ENCODE peak calls at places on chromosomes 6 and 20, in five cellular contexts. L is aorta; G is activated CD4-positive, alpha-beta T cell treated with anti-CD3 and anti-CD28 coated beads for 36 hours; P is lung; X is stimulated activated memory B cell treated with anti-CD40 and anti-IgM and Interleukin-4, amounts not matched to agents 10 μg/mL and 1 μg/mL and 100 μg/mL, for 72 hours. N is an unnamed sample.

GRCh38 chr20:20441259-20441658 is 73.4 kb downstream of the INSM1 start:
- ATAC-seq in L (no peak), G (no peak), P (no peak), X (no peak), N (no peak)

GRCh38 chr6:158836625-158837311 is 17.6 kb upstream of the EZR start:
- ATAC-seq in L (no peak), G (no peak), P (no peak), X (peak), N (no peak)

GRCh38 chr6:19261642-19262041 is 575.5 kb upstream of the ID4 start:
- ATAC-seq in L (no peak), G (no peak), P (no peak), X (no peak), N (no peak)

GRCh38 chr6:124882580-124883393 is 79.5 kb upstream of the RNF217 start:
- ATAC-seq in L (no peak), G (no peak), P (no peak), X (no peak), N (peak)

GRCh38 chr6:70717038-70717801 is 49.5 kb downstream of the SMAP1 start:
- ATAC-seq in L (no peak), G (peak), P (no peak), X (no peak), N (no peak)

GRCh38 chr6:150702675-150703074 is 103.0 kb downstream of the PLEKHG1 start:
- ATAC-seq in L (no peak), G (no peak), P (no peak), X (peak), N (peak)

GRCh38 chr20:53278555-53278954 is 306.4 kb downstream of the TSHZ2 start:
- ATAC-seq in L (no peak), G (no peak), P (no peak), X (no peak), N (no peak)

GRCh38 chr6:134247271-134247833 is 70.6 kb downstream of the SGK1 start:
- ATAC-seq in L (no peak), G (peak), P (no peak), X (peak), N (no peak)

GRCh38 chr20:19897891-19898290 is 119.3 kb upstream of the NAA20 start:
- ATAC-seq in L (no peak), G (no peak), P (no peak), X (no peak), N (no peak)

GRCh38 chr6:38326837-38327236 is 312.9 kb downstream of the BTBD9 start:
- ATAC-seq in L (no peak), G (no peak), P (no peak), X (no peak), N (no peak)

GRCh38 chr6:138560130-138560850 is 61.0 kb upstream of the NHSL1 start:
- ATAC-seq in L (no peak), G (no peak), P (no peak), X (no peak), N (no peak)

GRCh38 chr6:6801002-6801329 is 212.4 kb downstream of the LY86 start:
- ATAC-seq in L (no peak), G (no peak), P (no peak), X (no peak), N (no peak)

GRCh38 chr6:162387723-162388382 is 339.7 kb downstream of the PRKN start:
- ATAC-seq in L (peak), G (no peak), P (no peak), X (no peak), N (no peak)

GRCh38 chr6:53892707-53893106 is 97.9 kb downstream of the LRRC1 start:
- ATAC-seq in L (no peak), G (peak), P (no peak), X (no peak), N (no peak)

GRCh38 chr6:160130729-160131484 is 9.3 kb downstream of the SLC22A1 start:
- ATAC-seq in L (no peak), G (no peak), P (no peak), X (no peak), N (no peak)

GRCh38 chr6:7910298-7910653 is 312 bp downstream of the TXNDC5 start:
- ATAC-seq in L (no peak), G (peak), P (no peak), X (peak), N (peak)

GRCh38 chr6:116011520-116011919 is 49.2 kb downstream of the FRK start:
- ATAC-seq in L (no peak), G (peak), P (peak), X (peak), N (no peak)

GRCh38 chr6:32944265-32944664 is 3.4 kb upstream of the HLA-DMB start:
- ATAC-seq in L (no peak), G (peak), P (no peak), X (peak), N (no peak)

GRCh38 chr6:34046617-34047016 is 99.3 kb downstream of the GRM4 start:
- ATAC-seq in L (no peak), G (no peak), P (no peak), X (no peak), N (no peak)

GRCh38 chr6:7112741-7113313 is 5.1 kb downstream of the RREB1 start:
- ATAC-seq in L (no peak), G (peak), P (peak), X (peak), N (no peak)

GRCh38 chr20:59469266-59470252 is 134.8 kb upstream of the PHACTR3 start:
- ATAC-seq in L (no peak), G (no peak), P (no peak), X (no peak), N (no peak)

GRCh38 chr6:33557376-33557775 is 22.7 kb downstream of the BAK1 start:
- ATAC-seq in L (no peak), G (no peak), P (no peak), X (no peak), N (no peak)

GRCh38 chr6:33297406-33297955 is 1.3 kb downstream of the RGL2 start:
- ATAC-seq in L (no peak), G (no peak), P (peak), X (no peak), N (no peak)

GRCh38 chr20:1707588-1708449 is 50.2 kb upstream of the SIRPG start:
- ATAC-seq in L (no peak), G (peak), P (no peak), X (peak), N (no peak)

GRCh38 chr6:89073014-89073620 is 7.4 kb upstream of the PNRC1 start:
- ATAC-seq in L (peak), G (no peak), P (no peak), X (no peak), N (peak)

GRCh38 chr6:151130329-151130728 is 109.4 kb upstream of the AKAP12 start:
- ATAC-seq in L (no peak), G (no peak), P (no peak), X (peak), N (no peak)

GRCh38 chr6:35445691-35446090 is 6.4 kb upstream of the FANCE start:
- ATAC-seq in L (no peak), G (no peak), P (no peak), X (no peak), N (no peak)

GRCh38 chr20:43681991-43682410 is 15.1 kb downstream of the MYBL2 start:
- ATAC-seq in L (no peak), G (peak), P (peak), X (peak), N (no peak)

GRCh38 chr6:14110001-14110818 is 7.4 kb upstream of the CD83 start:
- ATAC-seq in L (no peak), G (peak), P (no peak), X (peak), N (no peak)

GRCh38 chr6:715709-716450 is 22.9 kb upstream of the EXOC2 start:
- ATAC-seq in L (no peak), G (no peak), P (no peak), X (no peak), N (no peak)

GRCh38 chr20:24337074-24337473 is 132.4 kb upstream of the SYNDIG1 start:
- ATAC-seq in L (no peak), G (peak), P (no peak), X (no peak), N (no peak)

N was measured in gastroesophageal sphincter.